ENCODE peak calls at places on chromosomes 13 and 19, in eight cellular contexts. X, U, L, V, N, Z, R and P are unnamed samples.

GRCh38 chr19:33722456-33723239 is 74.0 kb upstream of the KCTD15 start:
- DNase-seq in X (no peak), U (no peak), L (no peak), V (no peak), N (no peak), Z (no peak), R (no peak), P (no peak)

GRCh38 chr13:75724742-75725504 is 88.8 kb downstream of the LMO7 start:
- DNase-seq in X (no peak), U (no peak), L (no peak), V (no peak), N (no peak), Z (no peak), R (no peak), P (no peak)

GRCh38 chr19:30691767-30692516 is 319.8 kb downstream of the ZNF536 start:
- DNase-seq in X (no peak), U (no peak), L (no peak), V (no peak), N (no peak), Z (no peak), R (no peak), P (no peak)

GRCh38 chr19:55519461-55520311 is 17.2 kb downstream of the SBK2 start:
- DNase-seq in X (peak), U (no peak), L (no peak), V (no peak), N (peak), Z (no peak), R (no peak), P (peak)

GRCh38 chr19:10747271-10747670 is 29.4 kb downstream of the DNM2 start:
- DNase-seq in X (no peak), U (peak), L (no peak), V (peak), N (no peak), Z (no peak), R (no peak), P (no peak)

GRCh38 chr19:45779231-45780145 is 2.8 kb downstream of the DMPK start:
- DNase-seq in X (no peak), U (no peak), L (peak), V (peak), N (peak), Z (peak), R (peak), P (no peak)

GRCh38 chr13:39422845-39423565 is 180.0 kb downstream of the LHFPL6 start:
- DNase-seq in X (no peak), U (no peak), L (no peak), V (no peak), N (peak), Z (no peak), R (no peak), P (no peak)

GRCh38 chr13:96636310-96636709 is 358.0 kb downstream of the OXGR1 start:
- DNase-seq in X (no peak), U (no peak), L (no peak), V (no peak), N (no peak), Z (no peak), R (no peak), P (peak)

GRCh38 chr13:55577082-55577846 is 1563.5 kb upstream of the PRR20A start:
- DNase-seq in X (no peak), U (no peak), L (no peak), V (no peak), N (no peak), Z (no peak), R (no peak), P (no peak)

GRCh38 chr19:15195987-15196682 is 4.7 kb downstream of the NOTCH3 start:
- DNase-seq in X (no peak), U (peak), L (no peak), V (peak), N (no peak), Z (no peak), R (no peak), P (no peak)

GRCh38 chr13:50078512-50079277 is 63.5 kb downstream of the KCNRG start:
- DNase-seq in X (no peak), U (no peak), L (no peak), V (no peak), N (no peak), Z (no peak), R (no peak), P (no peak)
- H3K4me3 ChIP-seq in X (peak), U (peak), L (no peak), V (peak), N (peak), Z (peak), R (peak), P (peak)

GRCh38 chr19:49854861-49855263 is 3.9 kb downstream of the PTOV1 start:
- DNase-seq in X (no peak), U (no peak), L (no peak), V (no peak), N (no peak), Z (no peak), R (no peak), P (no peak)

GRCh38 chr19:49853852-49854849 is 3.2 kb downstream of the PTOV1 start:
- DNase-seq in X (no peak), U (no peak), L (no peak), V (peak), N (no peak), Z (no peak), R (no peak), P (no peak)

GRCh38 chr19:49850487-49851342 is at the start of gene PTOV1:
- DNase-seq in X (no peak), U (peak), L (peak), V (peak), N (peak), Z (peak), R (peak), P (peak)

GRCh38 chr19:49851456-49852259 is 699 bp downstream of the PTOV1 start:
- DNase-seq in X (no peak), U (no peak), L (no peak), V (peak), N (no peak), Z (no peak), R (no peak), P (no peak)

GRCh38 chr19:49852631-49853126 is 1.7 kb downstream of the PTOV1 start:
- DNase-seq in X (no peak), U (no peak), L (no peak), V (no peak), N (no peak), Z (no peak), R (no peak), P (no peak)
- H3K4me3 ChIP-seq in X (peak), U (peak), L (no peak), V (peak), N (peak), Z (peak), R (peak), P (peak)

GRCh38 chr13:34748078-34748477 is 194.0 kb upstream of the NBEA start:
- DNase-seq in X (no peak), U (no peak), L (no peak), V (peak), N (peak), Z (peak), R (no peak), P (no peak)
- H3K4me3 ChIP-seq in X (no peak), U (no peak), L (no peak), V (no peak), N (no peak), Z (no peak), R (no peak), P (no peak)

GRCh38 chr19:4326215-4326836 is 12.3 kb downstream of the STAP2 start:
- DNase-seq in X (no peak), U (no peak), L (no peak), V (no peak), N (no peak), Z (no peak), R (no peak), P (no peak)
- H3K4me3 ChIP-seq in X (peak), U (no peak), L (no peak), V (no peak), N (no peak), Z (no peak), R (no peak), P (no peak)

GRCh38 chr13:113495494-113496251 is 5.2 kb upstream of the DCUN1D2 start:
- DNase-seq in X (no peak), U (no peak), L (no peak), V (no peak), N (no peak), Z (no peak), R (no peak), P (no peak)
- H3K4me3 ChIP-seq in X (peak), U (no peak), L (no peak), V (no peak), N (no peak), Z (peak), R (no peak), P (peak)

GRCh38 chr19:2603320-2603719 is 99.2 kb downstream of the GNG7 start:
- DNase-seq in X (no peak), U (no peak), L (no peak), V (peak), N (peak), Z (peak), R (no peak), P (no peak)
- H3K4me3 ChIP-seq in X (peak), U (no peak), L (no peak), V (peak), N (peak), Z (peak), R (no peak), P (peak)